ENCODE peak calls at places on chromosomes 1 and 21, in six cellular contexts. N is SJSA1; D is CD4-positive, alpha-beta memory T cell; J is fibroblast of the aortic adventitia; F is dorsolateral prefrontal cortex; O is left lung. W is an unnamed sample.

GRCh38 chr1:230828421-230828820 is 39.9 kb downstream of the C1orf198 start:
- DNase-seq in N (no peak), D (no peak), J (no peak), F (no peak), O (no peak), W (no peak)

GRCh38 chr1:227947678-227948492 is at the start of gene WNT9A:
- DNase-seq in N (peak; percentile 59), D (no peak), J (peak; percentile 60), F (no peak), O (no peak), W (peak; percentile 65)

GRCh38 chr1:53321366-53321765 is 6.5 kb downstream of the LRP8 start:
- DNase-seq in N (no peak), D (no peak), J (no peak), F (no peak), O (no peak), W (no peak)

GRCh38 chr1:116743535-116743934 is 10.7 kb upstream of the CD2 start:
- DNase-seq in N (no peak), D (no peak), J (no peak), F (no peak), O (no peak), W (no peak)

GRCh38 chr1:24418898-24419628 is 3.5 kb downstream of the NIPAL3 start:
- DNase-seq in N (peak; percentile 96), D (no peak), J (peak; percentile 76), F (peak; percentile 43), O (peak; percentile 74), W (peak; percentile 38)

GRCh38 chr1:97209381-97209780 is 487.8 kb downstream of the PTBP2 start:
- DNase-seq in N (no peak), D (no peak), J (peak; percentile 8), F (no peak), O (no peak), W (no peak)

GRCh38 chr21:44977616-44978340 is 37.9 kb downstream of the SLX9 start:
- DNase-seq in N (no peak), D (no peak), J (no peak), F (no peak), O (no peak), W (no peak)

GRCh38 chr1:77039739-77040138 is 172.5 kb downstream of the ST6GALNAC5 start:
- DNase-seq in N (peak; percentile 84), D (no peak), J (peak; percentile 72), F (peak; percentile 85), O (peak; percentile 71), W (peak; percentile 92)

GRCh38 chr21:34280389-34280795 is 83.4 kb upstream of the KCNE2 start:
- DNase-seq in N (no peak), D (no peak), J (peak; percentile 60), F (no peak), O (no peak), W (peak; percentile 22)

GRCh38 chr1:205567716-205568115 is 63.2 kb downstream of the CDK18 start:
- DNase-seq in N (no peak), D (no peak), J (no peak), F (no peak), O (no peak), W (no peak)

GRCh38 chr1:45198185-45198584 is 8.2 kb downstream of the ZSWIM5 start:
- DNase-seq in N (no peak), D (no peak), J (no peak), F (no peak), O (no peak), W (peak; percentile 26)

GRCh38 chr1:14027099-14027498 is 327.1 kb downstream of the PRDM2 start:
- DNase-seq in N (no peak), D (no peak), J (no peak), F (no peak), O (no peak), W (no peak)

GRCh38 chr1:43172532-43172972 is 422 bp downstream of the CFAP57 start:
- DNase-seq in N (peak; percentile 90), D (no peak), J (peak; percentile 84), F (peak; percentile 76), O (peak; percentile 90), W (peak; percentile 90)

GRCh38 chr1:21277178-21277577 is 13.1 kb downstream of the ECE1 start:
- DNase-seq in N (no peak), D (no peak), J (no peak), F (no peak), O (no peak), W (no peak)

GRCh38 chr1:19381261-19381660 is 69.1 kb downstream of the SLC66A1 start:
- DNase-seq in N (no peak), D (no peak), J (no peak), F (no peak), O (no peak), W (no peak)

GRCh38 chr21:42460391-42461184 is 35.4 kb downstream of the RSPH1 start:
- DNase-seq in N (peak; percentile 33), D (peak; percentile 53), J (no peak), F (no peak), O (no peak), W (no peak)

GRCh38 chr1:71350805-71351204 is 270.0 kb upstream of the ZRANB2 start:
- DNase-seq in N (no peak), D (no peak), J (peak; percentile 33), F (no peak), O (no peak), W (peak; percentile 17)

GRCh38 chr1:89930579-89930978 is 64.3 kb upstream of the ZNF326 start:
- DNase-seq in N (no peak), D (no peak), J (no peak), F (no peak), O (no peak), W (no peak)

GRCh38 chr1:233962878-233963277 is 58.4 kb downstream of the SLC35F3 start:
- DNase-seq in N (no peak), D (no peak), J (no peak), F (no peak), O (no peak), W (no peak)

GRCh38 chr1:57133686-57134085 is 167.9 kb upstream of the C8B start:
- DNase-seq in N (no peak), D (no peak), J (peak; percentile 69), F (no peak), O (no peak), W (no peak)

GRCh38 chr1:46198026-46198826 is at the start of gene POMGNT1:
- DNase-seq in N (peak; percentile 57), D (peak; percentile 73), J (peak; percentile 37), F (no peak), O (peak; percentile 51), W (peak; percentile 72)

GRCh38 chr1:86754265-86754974 is 50.0 kb downstream of the SH3GLB1 start:
- DNase-seq in N (no peak), D (no peak), J (no peak), F (no peak), O (no peak), W (no peak)

GRCh38 chr21:29938968-29939858 is 583 bp downstream of the GRIK1 start:
- DNase-seq in N (no peak), D (no peak), J (no peak), F (no peak), O (no peak), W (no peak)
- H3K4me3 ChIP-seq in N (no peak overlapping the region), D (no peak overlapping the region), J (peak overlapping the region; percentile 44), F (peak overlapping the region; percentile 50), O (no peak overlapping the region), W (no peak overlapping the region)

GRCh38 chr1:15678578-15678977 is 5.5 kb upstream of the PLEKHM2 start:
- DNase-seq in N (peak; percentile 78), D (no peak), J (peak; percentile 67), F (no peak), O (no peak), W (peak; percentile 53)
- H3K4me3 ChIP-seq in N (no peak overlapping the region), D (no peak overlapping the region), J (no peak overlapping the region), F (no peak overlapping the region), O (no peak overlapping the region), W (no peak overlapping the region)

DNA sequence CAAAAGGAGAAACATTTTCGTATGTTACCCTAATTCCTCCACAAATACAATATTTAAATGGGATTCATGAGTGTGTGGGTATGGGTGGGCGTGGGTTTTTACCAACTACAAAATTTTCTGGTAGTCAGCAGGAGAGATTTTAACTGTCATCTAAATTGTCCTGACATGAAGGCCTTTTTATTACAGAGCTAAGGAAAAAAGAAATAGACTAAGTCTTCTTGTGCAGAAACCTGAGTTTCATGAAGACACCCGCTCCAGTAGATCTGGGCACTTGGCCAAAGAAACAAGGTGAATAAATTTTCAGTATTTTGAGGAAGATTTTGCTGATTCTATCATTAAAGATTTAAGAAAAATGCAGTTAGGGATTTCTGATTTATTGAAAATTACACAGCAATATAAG is 772 bp downstream of the RGS18 start:
- DNase-seq in N (no peak), D (no peak), J (no peak), F (no peak), O (no peak), W (no peak)
- H3K4me3 ChIP-seq in N (no peak overlapping the region), D (no peak overlapping the region), J (no peak overlapping the region), F (no peak overlapping the region), O (peak overlapping the region; percentile 31), W (no peak overlapping the region)

DNA sequence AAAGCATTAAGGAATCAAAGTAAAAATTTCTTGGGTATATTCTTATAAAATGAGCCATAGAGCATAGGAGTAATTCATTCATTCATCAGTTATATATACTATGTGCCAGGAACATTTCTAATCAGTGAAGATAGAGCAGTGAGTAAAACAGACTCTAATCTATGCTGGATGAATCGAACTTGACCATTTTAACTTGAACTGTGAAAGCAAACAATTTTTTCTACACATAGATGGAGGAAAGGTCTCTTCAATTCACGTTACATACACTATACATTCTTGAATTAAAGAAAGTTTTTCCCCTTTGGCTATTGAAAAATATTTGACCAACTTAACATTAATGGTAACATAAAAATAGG is 1.6 kb downstream of the MACO1 start:
- DNase-seq in N (no peak), D (no peak), J (peak; percentile 5), F (no peak), O (no peak), W (no peak)
- H3K4me3 ChIP-seq in N (no peak overlapping the region), D (no peak overlapping the region), J (peak overlapping the region; percentile 90), F (peak overlapping the region; percentile 96), O (peak overlapping the region; percentile 84), W (peak overlapping the region; percentile 78)

W was measured in fibroblast of villous mesenchyme.